ENCODE peak calls at places on chromosomes 12 and 14, in ten cellular contexts. One of them, this sample, is unnamed.

GRCh38 chr12:98578821-98579220 is 14.7 kb upstream of the SLC25A3 start:
- DNase-seq in IMR-90: peak
- DNase-seq in endodermal cell: peak
- DNase-seq in HCT116: peak
- DNase-seq in CD4-positive, alpha-beta T cell: no peak
- DNase-seq in body of pancreas: no peak
- DNase-seq in H9: no peak
- DNase-seq in neural progenitor cell: no peak
- DNase-seq in heart right ventricle: no peak
- DNase-seq in fibroblast of lung: peak
- DNase-seq in this sample: no peak

GRCh38 chr12:52221912-52222457 is 11.1 kb upstream of the KRT7 start:
- DNase-seq in body of pancreas: peak
- DNase-seq in CD4-positive, alpha-beta T cell: peak
- DNase-seq in H9: peak
- DNase-seq in IMR-90: peak
- DNase-seq in heart right ventricle: no peak
- DNase-seq in neural progenitor cell: peak
- DNase-seq in HCT116: peak
- DNase-seq in endodermal cell: peak
- DNase-seq in fibroblast of lung: peak
- DNase-seq in this sample: no peak

GRCh38 chr14:62847168-62847567 is 198.1 kb downstream of the KCNH5 start:
- DNase-seq in heart right ventricle: no peak
- DNase-seq in H9: no peak
- DNase-seq in fibroblast of lung: no peak
- DNase-seq in IMR-90: peak
- DNase-seq in CD4-positive, alpha-beta T cell: no peak
- DNase-seq in HCT116: no peak
- DNase-seq in neural progenitor cell: no peak
- DNase-seq in body of pancreas: no peak
- DNase-seq in endodermal cell: no peak
- DNase-seq in this sample: no peak

GRCh38 chr12:48164456-48164855 is 7.1 kb upstream of the ASB8 start:
- DNase-seq in CD4-positive, alpha-beta T cell: no peak
- DNase-seq in neural progenitor cell: no peak
- DNase-seq in HCT116: no peak
- DNase-seq in IMR-90: no peak
- DNase-seq in endodermal cell: no peak
- DNase-seq in heart right ventricle: no peak
- DNase-seq in fibroblast of lung: no peak
- DNase-seq in body of pancreas: no peak
- DNase-seq in H9: no peak
- DNase-seq in this sample: no peak

GRCh38 chr12:60197589-60197988 is 601.8 kb downstream of the SLC16A7 start:
- DNase-seq in body of pancreas: no peak
- DNase-seq in IMR-90: peak
- DNase-seq in CD4-positive, alpha-beta T cell: no peak
- DNase-seq in endodermal cell: no peak
- DNase-seq in H9: no peak
- DNase-seq in fibroblast of lung: peak
- DNase-seq in neural progenitor cell: no peak
- DNase-seq in heart right ventricle: no peak
- DNase-seq in HCT116: no peak
- DNase-seq in this sample: no peak

GRCh38 chr12:29163146-29163545 is 14.1 kb downstream of the FAR2 start:
- DNase-seq in H9: no peak
- DNase-seq in endodermal cell: no peak
- DNase-seq in IMR-90: no peak
- DNase-seq in body of pancreas: no peak
- DNase-seq in HCT116: no peak
- DNase-seq in heart right ventricle: no peak
- DNase-seq in CD4-positive, alpha-beta T cell: no peak
- DNase-seq in fibroblast of lung: no peak
- DNase-seq in neural progenitor cell: no peak
- DNase-seq in this sample: no peak

GRCh38 chr14:98622208-98623051 is 649.6 kb downstream of the BCL11B start:
- DNase-seq in HCT116: no peak
- DNase-seq in H9: no peak
- DNase-seq in heart right ventricle: no peak
- DNase-seq in CD4-positive, alpha-beta T cell: no peak
- DNase-seq in body of pancreas: no peak
- DNase-seq in neural progenitor cell: no peak
- DNase-seq in IMR-90: no peak
- DNase-seq in fibroblast of lung: peak
- DNase-seq in endodermal cell: no peak
- DNase-seq in this sample: no peak

GRCh38 chr14:33435911-33436310 is 497.2 kb downstream of the NPAS3 start:
- DNase-seq in fibroblast of lung: peak
- DNase-seq in heart right ventricle: no peak
- DNase-seq in IMR-90: peak
- DNase-seq in HCT116: no peak
- DNase-seq in CD4-positive, alpha-beta T cell: no peak
- DNase-seq in neural progenitor cell: no peak
- DNase-seq in body of pancreas: no peak
- DNase-seq in H9: no peak
- DNase-seq in endodermal cell: no peak
- DNase-seq in this sample: peak

GRCh38 chr12:7217475-7218069 is 28.1 kb downstream of the PEX5 start:
- DNase-seq in H9: no peak
- DNase-seq in endodermal cell: no peak
- DNase-seq in CD4-positive, alpha-beta T cell: no peak
- DNase-seq in IMR-90: no peak
- DNase-seq in neural progenitor cell: no peak
- DNase-seq in HCT116: no peak
- DNase-seq in body of pancreas: no peak
- DNase-seq in fibroblast of lung: no peak
- DNase-seq in heart right ventricle: no peak
- DNase-seq in this sample: no peak
- TF ChIP-seq CTCF in H9: no peak
- TF ChIP-seq CTCF in endodermal cell: no peak
- TF ChIP-seq CTCF in CD4-positive, alpha-beta T cell: no peak
- TF ChIP-seq CTCF in IMR-90: no peak
- TF ChIP-seq CTCF in neural progenitor cell: no peak
- TF ChIP-seq CTCF in HCT116: no peak
- TF ChIP-seq CTCF in body of pancreas: no peak
- TF ChIP-seq CTCF in fibroblast of lung: no peak
- TF ChIP-seq CTCF in heart right ventricle: no peak
- TF ChIP-seq CTCF in this sample: no peak

DNA sequence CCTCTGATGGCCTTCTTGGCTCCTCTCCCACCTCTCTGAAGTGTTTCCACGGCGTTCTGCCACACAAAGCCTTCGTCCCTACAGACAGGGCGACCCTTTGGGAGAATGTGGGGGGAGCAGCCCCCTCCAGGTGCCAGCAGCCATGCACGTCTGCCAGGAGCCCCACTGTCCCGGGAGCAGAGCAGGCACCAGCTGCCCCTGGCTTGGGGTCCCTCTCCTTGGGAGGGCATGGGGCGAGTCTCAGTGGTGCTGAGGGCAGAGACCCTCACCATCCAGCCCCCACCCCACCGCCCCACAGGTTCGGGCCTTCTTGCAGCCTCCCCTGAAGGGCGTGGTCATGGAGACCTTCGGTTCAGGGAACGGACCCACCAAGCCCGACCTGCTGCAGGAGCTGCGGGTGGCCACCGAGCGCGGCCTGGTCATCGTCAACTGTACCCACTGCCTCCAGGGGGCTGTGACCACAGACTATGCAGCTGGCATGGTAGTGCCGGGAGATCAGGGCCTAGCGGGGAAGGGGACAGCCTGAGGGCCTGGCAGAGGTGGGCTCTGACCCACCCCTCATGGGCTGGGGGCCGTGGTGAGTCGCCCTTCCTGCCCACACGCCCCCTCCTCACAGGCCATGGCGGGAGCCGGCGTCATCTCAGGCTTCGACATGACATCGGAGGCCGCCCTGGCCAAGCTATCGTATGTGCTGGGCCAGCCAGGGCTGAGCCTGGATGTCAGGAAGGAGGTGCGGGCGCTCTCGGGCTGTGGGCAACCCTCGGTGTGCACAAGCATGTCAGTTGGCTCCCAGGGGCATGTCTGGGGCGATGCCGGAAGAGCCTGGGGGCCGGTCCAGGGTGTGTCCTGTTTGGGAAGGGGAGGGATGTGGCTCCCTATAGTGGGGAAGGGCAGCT is 18.8 kb downstream of the ASPG start:
- DNase-seq in CD4-positive, alpha-beta T cell: no peak
- DNase-seq in body of pancreas: peak
- DNase-seq in H9: no peak
- DNase-seq in endodermal cell: peak
- DNase-seq in neural progenitor cell: no peak
- DNase-seq in heart right ventricle: no peak
- DNase-seq in IMR-90: no peak
- DNase-seq in HCT116: no peak
- DNase-seq in fibroblast of lung: no peak
- DNase-seq in this sample: no peak
- H3K27ac ChIP-seq in CD4-positive, alpha-beta T cell: no peak
- H3K27ac ChIP-seq in body of pancreas: no peak
- H3K27ac ChIP-seq in H9: no peak
- H3K27ac ChIP-seq in endodermal cell: no peak
- H3K27ac ChIP-seq in neural progenitor cell: no peak
- H3K27ac ChIP-seq in heart right ventricle: no peak
- H3K27ac ChIP-seq in IMR-90: no peak
- H3K27ac ChIP-seq in HCT116: no peak
- H3K27ac ChIP-seq in fibroblast of lung: no peak
- H3K27ac ChIP-seq in this sample: peak

GRCh38 chr12:107731376-107731775 is 29.6 kb downstream of the PRDM4 start:
- DNase-seq in neural progenitor cell: no peak
- DNase-seq in fibroblast of lung: no peak
- DNase-seq in heart right ventricle: no peak
- DNase-seq in IMR-90: no peak
- DNase-seq in H9: no peak
- DNase-seq in HCT116: no peak
- DNase-seq in CD4-positive, alpha-beta T cell: no peak
- DNase-seq in body of pancreas: no peak
- DNase-seq in endodermal cell: no peak
- DNase-seq in this sample: peak

GRCh38 chr12:107734139-107734538 is 26.8 kb downstream of the PRDM4 start:
- DNase-seq in fibroblast of lung: no peak
- DNase-seq in body of pancreas: no peak
- DNase-seq in heart right ventricle: no peak
- DNase-seq in IMR-90: no peak
- DNase-seq in endodermal cell: no peak
- DNase-seq in CD4-positive, alpha-beta T cell: no peak
- DNase-seq in H9: no peak
- DNase-seq in neural progenitor cell: no peak
- DNase-seq in HCT116: no peak
- DNase-seq in this sample: no peak

GRCh38 chr12:107730942-107731341 is 30.0 kb downstream of the PRDM4 start:
- DNase-seq in IMR-90: no peak
- DNase-seq in fibroblast of lung: no peak
- DNase-seq in H9: no peak
- DNase-seq in heart right ventricle: no peak
- DNase-seq in endodermal cell: no peak
- DNase-seq in CD4-positive, alpha-beta T cell: no peak
- DNase-seq in neural progenitor cell: no peak
- DNase-seq in body of pancreas: no peak
- DNase-seq in HCT116: no peak
- DNase-seq in this sample: no peak

GRCh38 chr12:107732365-107732764 is 28.6 kb downstream of the PRDM4 start:
- DNase-seq in CD4-positive, alpha-beta T cell: no peak
- DNase-seq in fibroblast of lung: no peak
- DNase-seq in IMR-90: no peak
- DNase-seq in H9: peak
- DNase-seq in heart right ventricle: no peak
- DNase-seq in neural progenitor cell: no peak
- DNase-seq in endodermal cell: peak
- DNase-seq in HCT116: no peak
- DNase-seq in body of pancreas: no peak
- DNase-seq in this sample: no peak

DNA sequence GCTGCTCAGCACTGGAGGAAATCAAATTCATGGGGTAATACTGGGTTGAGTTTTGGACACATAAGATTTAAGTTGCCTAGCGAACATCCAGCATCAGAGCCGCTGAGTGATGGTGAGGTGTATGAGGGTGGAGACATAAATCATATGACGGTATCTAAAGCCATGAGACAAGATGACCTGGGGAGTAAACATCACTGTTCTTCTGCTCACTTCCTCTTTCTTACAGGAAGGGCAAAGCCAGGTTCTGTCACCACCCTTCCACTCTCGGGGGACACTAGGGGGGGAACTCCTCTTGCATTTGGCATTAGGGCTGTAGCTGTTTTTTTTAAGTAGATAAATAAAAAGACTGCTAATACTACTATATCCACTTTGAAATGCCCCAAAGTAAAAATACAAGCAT is 24.0 kb downstream of the PRDM4 start:
- DNase-seq in body of pancreas: no peak
- DNase-seq in IMR-90: no peak
- DNase-seq in heart right ventricle: no peak
- DNase-seq in H9: no peak
- DNase-seq in CD4-positive, alpha-beta T cell: no peak
- DNase-seq in HCT116: no peak
- DNase-seq in endodermal cell: no peak
- DNase-seq in neural progenitor cell: no peak
- DNase-seq in fibroblast of lung: no peak
- DNase-seq in this sample: no peak
- TF ChIP-seq CTCF in body of pancreas: no peak
- TF ChIP-seq CTCF in IMR-90: no peak
- TF ChIP-seq CTCF in heart right ventricle: no peak
- TF ChIP-seq CTCF in H9: no peak
- TF ChIP-seq CTCF in CD4-positive, alpha-beta T cell: no peak
- TF ChIP-seq CTCF in HCT116: no peak
- TF ChIP-seq CTCF in endodermal cell: no peak
- TF ChIP-seq CTCF in neural progenitor cell: no peak
- TF ChIP-seq CTCF in fibroblast of lung: no peak
- TF ChIP-seq CTCF in this sample: no peak

DNA sequence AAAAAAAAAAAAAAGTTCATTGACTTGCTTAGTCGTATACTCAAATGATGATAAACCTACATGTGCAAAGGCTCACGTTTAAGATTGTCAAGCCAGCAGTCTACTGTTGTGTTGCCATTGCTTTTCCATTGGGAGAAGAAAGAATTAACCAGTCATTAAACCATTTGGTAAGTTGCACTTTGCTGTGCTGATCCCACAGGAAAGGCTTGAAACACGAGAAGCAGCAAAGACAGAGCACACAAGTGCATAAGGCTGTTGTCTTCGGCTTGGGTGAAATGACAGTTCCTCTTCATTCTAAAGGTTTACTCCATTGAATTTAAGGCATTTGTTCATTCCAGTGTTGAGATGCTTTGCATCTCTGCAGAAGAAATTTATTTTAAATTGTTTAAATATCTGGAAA is 50.1 kb downstream of the ZC3H14 start:
- DNase-seq in body of pancreas: no peak
- DNase-seq in endodermal cell: no peak
- DNase-seq in neural progenitor cell: no peak
- DNase-seq in CD4-positive, alpha-beta T cell: no peak
- DNase-seq in IMR-90: peak
- DNase-seq in HCT116: no peak
- DNase-seq in fibroblast of lung: peak
- DNase-seq in heart right ventricle: no peak
- DNase-seq in H9: no peak
- DNase-seq in this sample: no peak
- H3K27ac ChIP-seq in body of pancreas: peak
- H3K27ac ChIP-seq in endodermal cell: no peak
- H3K27ac ChIP-seq in neural progenitor cell: peak
- H3K27ac ChIP-seq in CD4-positive, alpha-beta T cell: no peak
- H3K27ac ChIP-seq in IMR-90: no peak
- H3K27ac ChIP-seq in HCT116: no peak
- H3K27ac ChIP-seq in fibroblast of lung: no peak
- H3K27ac ChIP-seq in heart right ventricle: no peak
- H3K27ac ChIP-seq in H9: no peak
- H3K27ac ChIP-seq in this sample: no peak